ENCODE peak calls at places on chromosomes 5 and 9, in six cellular contexts. One of them, this sample, is unnamed.

GRCh38 chr5:59061377-59061776 is 478.5 kb downstream of the RAB3C start:
- DNase-seq in tibial artery: no peak
- DNase-seq in mesenchymal stem cell: peak
- DNase-seq in CD4-positive, CD25-positive, alpha-beta regulatory T cell: no peak
- DNase-seq in psoas muscle: no peak
- DNase-seq in AG04450: no peak
- DNase-seq in this sample: no peak

GRCh38 chr5:147208134-147208533 is 26.7 kb upstream of the STK32A start:
- DNase-seq in psoas muscle: no peak
- DNase-seq in mesenchymal stem cell: no peak
- DNase-seq in CD4-positive, CD25-positive, alpha-beta regulatory T cell: no peak
- DNase-seq in AG04450: no peak
- DNase-seq in tibial artery: no peak
- DNase-seq in this sample: no peak

GRCh38 chr9:124897570-124898460 is 35.9 kb downstream of the ARPC5L start:
- DNase-seq in AG04450: no peak
- DNase-seq in mesenchymal stem cell: no peak
- DNase-seq in tibial artery: no peak
- DNase-seq in CD4-positive, CD25-positive, alpha-beta regulatory T cell: no peak
- DNase-seq in psoas muscle: no peak
- DNase-seq in this sample: no peak

GRCh38 chr9:34125681-34126206 is 754 bp downstream of the DCAF12 start:
- DNase-seq in tibial artery: no peak
- DNase-seq in AG04450: no peak
- DNase-seq in CD4-positive, CD25-positive, alpha-beta regulatory T cell: no peak
- DNase-seq in psoas muscle: no peak
- DNase-seq in mesenchymal stem cell: peak
- DNase-seq in this sample: no peak

GRCh38 chr5:114544561-114544960 is 182.7 kb downstream of the KCNN2 start:
- DNase-seq in CD4-positive, CD25-positive, alpha-beta regulatory T cell: no peak
- DNase-seq in AG04450: no peak
- DNase-seq in tibial artery: no peak
- DNase-seq in psoas muscle: no peak
- DNase-seq in mesenchymal stem cell: no peak
- DNase-seq in this sample: no peak

GRCh38 chr5:51902512-51902911 is 519.3 kb downstream of the ISL1 start:
- DNase-seq in tibial artery: no peak
- DNase-seq in mesenchymal stem cell: peak
- DNase-seq in AG04450: no peak
- DNase-seq in CD4-positive, CD25-positive, alpha-beta regulatory T cell: no peak
- DNase-seq in psoas muscle: no peak
- DNase-seq in this sample: no peak

GRCh38 chr5:115842952-115843351 is 1.2 kb downstream of the AP3S1 start:
- DNase-seq in tibial artery: no peak
- DNase-seq in mesenchymal stem cell: no peak
- DNase-seq in AG04450: no peak
- DNase-seq in psoas muscle: no peak
- DNase-seq in CD4-positive, CD25-positive, alpha-beta regulatory T cell: peak
- DNase-seq in this sample: no peak

GRCh38 chr9:38092200-38092524 is 23.1 kb upstream of the SHB start:
- DNase-seq in psoas muscle: no peak
- DNase-seq in CD4-positive, CD25-positive, alpha-beta regulatory T cell: no peak
- DNase-seq in mesenchymal stem cell: no peak
- DNase-seq in AG04450: no peak
- DNase-seq in tibial artery: no peak
- DNase-seq in this sample: no peak

GRCh38 chr5:93677344-93678021 is 63.9 kb downstream of the POU5F2 start:
- DNase-seq in tibial artery: no peak
- DNase-seq in CD4-positive, CD25-positive, alpha-beta regulatory T cell: no peak
- DNase-seq in AG04450: peak
- DNase-seq in mesenchymal stem cell: peak
- DNase-seq in psoas muscle: peak
- DNase-seq in this sample: no peak

GRCh38 chr5:40834391-40834848 is 602 bp downstream of the RPL37 start:
- DNase-seq in psoas muscle: no peak
- DNase-seq in tibial artery: no peak
- DNase-seq in AG04450: no peak
- DNase-seq in CD4-positive, CD25-positive, alpha-beta regulatory T cell: peak
- DNase-seq in mesenchymal stem cell: peak
- DNase-seq in this sample: peak

GRCh38 chr9:38066167-38066906 is 2.7 kb downstream of the SHB start:
- DNase-seq in CD4-positive, CD25-positive, alpha-beta regulatory T cell: no peak
- DNase-seq in mesenchymal stem cell: no peak
- DNase-seq in tibial artery: no peak
- DNase-seq in psoas muscle: no peak
- DNase-seq in AG04450: no peak
- DNase-seq in this sample: no peak

GRCh38 chr5:154190652-154191304 is at the start of gene GALNT10:
- DNase-seq in AG04450: no peak
- DNase-seq in CD4-positive, CD25-positive, alpha-beta regulatory T cell: no peak
- DNase-seq in mesenchymal stem cell: peak
- DNase-seq in psoas muscle: peak
- DNase-seq in tibial artery: peak
- DNase-seq in this sample: no peak

GRCh38 chr5:115377468-115378217 is 81.2 kb upstream of the CCDC112 start:
- DNase-seq in mesenchymal stem cell: peak
- DNase-seq in AG04450: peak
- DNase-seq in tibial artery: no peak
- DNase-seq in CD4-positive, CD25-positive, alpha-beta regulatory T cell: no peak
- DNase-seq in psoas muscle: no peak
- DNase-seq in this sample: no peak

GRCh38 chr5:130981663-130982062 is 183.4 kb downstream of the HINT1 start:
- DNase-seq in CD4-positive, CD25-positive, alpha-beta regulatory T cell: no peak
- DNase-seq in psoas muscle: no peak
- DNase-seq in mesenchymal stem cell: no peak
- DNase-seq in tibial artery: no peak
- DNase-seq in AG04450: no peak
- DNase-seq in this sample: no peak

GRCh38 chr9:134373269-134373668 is 47.0 kb downstream of the RXRA start:
- DNase-seq in AG04450: no peak
- DNase-seq in tibial artery: no peak
- DNase-seq in psoas muscle: no peak
- DNase-seq in CD4-positive, CD25-positive, alpha-beta regulatory T cell: no peak
- DNase-seq in mesenchymal stem cell: no peak
- DNase-seq in this sample: no peak

GRCh38 chr5:43602456-43602817 is 543 bp upstream of the NNT start:
- DNase-seq in CD4-positive, CD25-positive, alpha-beta regulatory T cell: no peak
- DNase-seq in AG04450: no peak
- DNase-seq in mesenchymal stem cell: peak
- DNase-seq in psoas muscle: peak
- DNase-seq in tibial artery: no peak
- DNase-seq in this sample: no peak
- H3K27ac ChIP-seq in CD4-positive, CD25-positive, alpha-beta regulatory T cell: peak
- H3K27ac ChIP-seq in AG04450: peak
- H3K27ac ChIP-seq in mesenchymal stem cell: peak
- H3K27ac ChIP-seq in psoas muscle: peak
- H3K27ac ChIP-seq in tibial artery: peak
- H3K27ac ChIP-seq in this sample: peak

GRCh38 chr5:83487155-83487554 is 15.6 kb downstream of the VCAN start:
- DNase-seq in mesenchymal stem cell: no peak
- DNase-seq in AG04450: no peak
- DNase-seq in psoas muscle: no peak
- DNase-seq in tibial artery: no peak
- DNase-seq in CD4-positive, CD25-positive, alpha-beta regulatory T cell: no peak
- DNase-seq in this sample: no peak
- H3K27ac ChIP-seq in mesenchymal stem cell: peak
- H3K27ac ChIP-seq in AG04450: no peak
- H3K27ac ChIP-seq in psoas muscle: no peak
- H3K27ac ChIP-seq in tibial artery: no peak
- H3K27ac ChIP-seq in CD4-positive, CD25-positive, alpha-beta regulatory T cell: no peak
- H3K27ac ChIP-seq in this sample: no peak

GRCh38 chr5:55438931-55439477 is 95.8 kb downstream of the PLPP1 start:
- DNase-seq in CD4-positive, CD25-positive, alpha-beta regulatory T cell: no peak
- DNase-seq in AG04450: peak
- DNase-seq in mesenchymal stem cell: peak
- DNase-seq in tibial artery: peak
- DNase-seq in psoas muscle: no peak
- DNase-seq in this sample: no peak

GRCh38 chr5:55440188-55440646 is 94.5 kb downstream of the PLPP1 start:
- DNase-seq in CD4-positive, CD25-positive, alpha-beta regulatory T cell: no peak
- DNase-seq in mesenchymal stem cell: peak
- DNase-seq in psoas muscle: no peak
- DNase-seq in AG04450: no peak
- DNase-seq in tibial artery: no peak
- DNase-seq in this sample: no peak

GRCh38 chr5:55437452-55437851 is 97.3 kb downstream of the PLPP1 start:
- DNase-seq in psoas muscle: no peak
- DNase-seq in tibial artery: no peak
- DNase-seq in CD4-positive, CD25-positive, alpha-beta regulatory T cell: no peak
- DNase-seq in AG04450: no peak
- DNase-seq in mesenchymal stem cell: no peak
- DNase-seq in this sample: no peak

GRCh38 chr5:55441107-55441771 is 93.5 kb downstream of the PLPP1 start:
- DNase-seq in psoas muscle: no peak
- DNase-seq in AG04450: no peak
- DNase-seq in CD4-positive, CD25-positive, alpha-beta regulatory T cell: no peak
- DNase-seq in mesenchymal stem cell: no peak
- DNase-seq in tibial artery: no peak
- DNase-seq in this sample: no peak

DNA sequence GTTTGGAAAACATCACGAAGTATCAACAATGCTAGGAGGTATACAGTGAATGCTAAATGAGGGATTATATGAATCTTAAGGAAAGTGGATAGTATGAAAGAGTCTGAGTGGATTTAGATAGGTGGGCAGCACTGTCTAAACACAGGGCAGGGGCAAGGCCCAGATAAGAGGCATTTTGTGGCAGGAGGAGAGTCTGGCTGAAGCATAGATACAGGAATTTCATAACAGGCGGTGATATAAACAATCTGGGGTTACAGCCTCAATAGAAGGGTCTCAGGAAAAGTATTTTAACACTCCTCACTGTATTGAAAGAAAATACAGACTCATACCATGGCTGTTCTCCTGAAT is 96.9 kb downstream of the PLPP1 start:
- DNase-seq in tibial artery: no peak
- DNase-seq in AG04450: no peak
- DNase-seq in CD4-positive, CD25-positive, alpha-beta regulatory T cell: no peak
- DNase-seq in mesenchymal stem cell: no peak
- DNase-seq in psoas muscle: no peak
- DNase-seq in this sample: no peak
- H3K27ac ChIP-seq in tibial artery: peak
- H3K27ac ChIP-seq in AG04450: peak
- H3K27ac ChIP-seq in CD4-positive, CD25-positive, alpha-beta regulatory T cell: no peak
- H3K27ac ChIP-seq in mesenchymal stem cell: peak
- H3K27ac ChIP-seq in psoas muscle: peak
- H3K27ac ChIP-seq in this sample: no peak

DNA sequence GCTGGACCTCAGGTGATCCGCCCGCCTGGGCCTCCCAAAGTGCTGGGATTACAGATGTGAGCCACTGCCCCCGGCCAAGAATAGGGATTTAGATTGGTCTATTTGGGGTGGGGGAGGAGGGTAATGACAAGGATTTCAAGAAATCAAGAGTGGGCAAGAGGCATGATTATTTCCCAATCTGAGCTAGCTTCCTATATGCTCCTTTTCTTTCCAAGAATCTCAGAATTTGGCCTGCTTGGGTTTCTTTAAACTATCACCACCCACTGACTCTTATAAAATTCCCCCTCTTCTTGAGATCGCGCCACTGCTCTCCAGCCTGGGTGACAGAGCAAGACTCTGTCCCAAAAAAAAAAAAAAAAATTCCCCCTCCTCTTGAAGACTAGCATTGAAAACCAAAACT is 3.5 kb upstream of the DMXL1 start:
- DNase-seq in CD4-positive, CD25-positive, alpha-beta regulatory T cell: no peak
- DNase-seq in psoas muscle: no peak
- DNase-seq in AG04450: no peak
- DNase-seq in tibial artery: no peak
- DNase-seq in mesenchymal stem cell: no peak
- DNase-seq in this sample: no peak
- H3K27ac ChIP-seq in CD4-positive, CD25-positive, alpha-beta regulatory T cell: no peak
- H3K27ac ChIP-seq in psoas muscle: no peak
- H3K27ac ChIP-seq in AG04450: no peak
- H3K27ac ChIP-seq in tibial artery: no peak
- H3K27ac ChIP-seq in mesenchymal stem cell: no peak
- H3K27ac ChIP-seq in this sample: no peak

DNA sequence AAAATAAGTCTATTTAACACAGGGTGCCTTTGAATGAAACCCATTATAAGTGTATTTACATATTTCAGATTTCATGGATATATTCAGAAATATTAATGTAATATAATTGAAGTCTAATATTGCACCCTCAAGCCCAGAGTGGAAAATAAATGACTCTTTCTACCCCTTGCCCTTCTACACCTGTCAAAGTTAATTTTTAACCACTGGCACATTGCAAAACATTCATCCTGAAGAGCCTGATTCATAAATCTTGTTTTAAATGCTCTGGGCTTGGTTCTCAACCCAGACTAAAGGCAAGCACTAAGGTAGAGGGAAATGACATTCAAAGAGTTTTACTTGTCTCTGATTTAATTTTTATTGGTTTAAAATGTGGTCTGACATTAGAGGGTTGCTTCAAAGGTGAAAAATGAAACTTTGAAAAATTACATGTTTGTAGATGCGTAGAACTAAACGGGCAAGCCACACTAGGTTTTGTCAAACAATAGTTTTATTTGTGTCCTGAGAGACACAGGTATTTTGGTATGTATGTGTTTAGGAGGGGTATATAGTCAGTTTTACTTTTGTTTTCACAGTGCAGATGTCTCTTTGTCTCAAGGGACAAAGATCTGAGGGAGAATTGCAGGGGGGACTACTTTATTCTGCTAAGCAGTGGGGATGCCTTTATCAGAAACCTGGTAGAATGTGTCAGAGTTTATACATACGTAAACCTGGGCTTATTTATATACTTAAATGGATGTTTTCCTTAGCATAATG is 69.7 kb downstream of the PIK3R1 start:
- DNase-seq in tibial artery: no peak
- DNase-seq in mesenchymal stem cell: no peak
- DNase-seq in AG04450: no peak
- DNase-seq in CD4-positive, CD25-positive, alpha-beta regulatory T cell: no peak
- DNase-seq in psoas muscle: no peak
- DNase-seq in this sample: no peak
- H3K27ac ChIP-seq in tibial artery: no peak
- H3K27ac ChIP-seq in mesenchymal stem cell: no peak
- H3K27ac ChIP-seq in AG04450: no peak
- H3K27ac ChIP-seq in CD4-positive, CD25-positive, alpha-beta regulatory T cell: peak
- H3K27ac ChIP-seq in psoas muscle: peak
- H3K27ac ChIP-seq in this sample: peak

DNA sequence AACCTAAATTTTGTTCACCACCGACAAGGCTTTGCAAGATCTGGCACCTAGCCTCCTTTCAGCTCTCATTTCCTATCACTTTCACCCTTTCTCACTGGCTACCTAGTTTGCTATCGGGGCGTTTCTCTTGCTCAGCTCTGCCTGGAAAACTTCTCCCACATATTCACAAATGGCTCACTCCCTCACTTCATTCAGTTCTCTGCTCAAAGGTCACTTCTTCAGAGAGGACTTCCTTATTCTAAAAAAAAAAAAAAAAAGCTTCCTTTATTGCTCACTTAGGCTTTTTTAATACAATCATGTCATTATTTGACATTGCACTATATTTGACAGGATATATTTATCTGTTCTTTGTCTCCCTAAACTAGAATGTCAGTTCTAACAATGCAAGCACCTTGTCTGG is 2.0 kb upstream of the SLC25A46 start:
- DNase-seq in psoas muscle: no peak
- DNase-seq in AG04450: no peak
- DNase-seq in tibial artery: no peak
- DNase-seq in CD4-positive, CD25-positive, alpha-beta regulatory T cell: no peak
- DNase-seq in mesenchymal stem cell: no peak
- DNase-seq in this sample: no peak
- H3K27ac ChIP-seq in psoas muscle: no peak
- H3K27ac ChIP-seq in AG04450: no peak
- H3K27ac ChIP-seq in tibial artery: no peak
- H3K27ac ChIP-seq in CD4-positive, CD25-positive, alpha-beta regulatory T cell: no peak
- H3K27ac ChIP-seq in mesenchymal stem cell: no peak
- H3K27ac ChIP-seq in this sample: no peak